ENCODE peak calls at places on chromosomes 1 and 21, in five cellular contexts. P, A, S, K and L are unnamed samples. For H3K4me1, the result is how much of the 10 kb centered on the place peaks cover.

GRCh38 chr1:24948072-24948827 is 18.2 kb upstream of the RUNX3 start:
- DNase-seq in A (no peak), P (no peak), S (no peak), K (no peak), L (no peak)

GRCh38 chr1:151542710-151543129 is 2.6 kb downstream of the TUFT1 start:
- DNase-seq in S (peak), A (peak), P (no peak), K (peak), L (peak)

GRCh38 chr21:22743085-22743484 is 1744.9 kb downstream of the NCAM2 start:
- DNase-seq in P (no peak), S (no peak), A (no peak), K (no peak), L (no peak)

GRCh38 chr1:79547514-79547913 is 541.0 kb upstream of the ADGRL4 start:
- DNase-seq in K (no peak), A (no peak), S (no peak), P (no peak), L (no peak)

GRCh38 chr1:4308826-4309225 is 345.6 kb upstream of the AJAP1 start:
- DNase-seq in S (no peak), A (no peak), P (no peak), K (no peak), L (no peak)

GRCh38 chr1:160830321-160831153 is 32.1 kb downstream of the CD244 start:
- DNase-seq in K (peak), A (peak), S (no peak), P (peak), L (peak)

GRCh38 chr1:154999651-155000474 is 2.7 kb upstream of the ZBTB7B start:
- DNase-seq in K (peak), S (no peak), A (peak), P (peak), L (peak)

GRCh38 chr1:41374711-41375110 is 13.5 kb downstream of the FOXO6 start:
- DNase-seq in A (no peak), S (no peak), P (no peak), K (no peak), L (no peak)

GRCh38 chr1:172745014-172745413 is 86.1 kb downstream of the FASLG start:
- DNase-seq in P (peak), A (peak), K (peak), S (peak), L (peak)

GRCh38 chr1:226638001-226638601 is 89.5 kb downstream of the STUM start:
- DNase-seq in S (no peak), P (no peak), K (no peak), A (no peak), L (no peak)

GRCh38 chr21:44902268-44903053 is 18.2 kb downstream of the ITGB2 start:
- DNase-seq in P (no peak), A (no peak), K (no peak), S (no peak), L (no peak)

GRCh38 chr21:29403922-29404538 is 105.3 kb downstream of the BACH1 start:
- DNase-seq in K (no peak), P (no peak), A (no peak), S (peak), L (no peak)

GRCh38 chr1:230236951-230237350 is 169.9 kb downstream of the GALNT2 start:
- DNase-seq in P (no peak), A (no peak), S (no peak), K (no peak), L (no peak)

GRCh38 chr1:58941471-58942289 is 157.8 kb upstream of the JUN start:
- DNase-seq in A (no peak), K (no peak), P (no peak), S (no peak), L (no peak)

GRCh38 chr1:51926171-51926812 is 47.8 kb upstream of the NRDC start:
- DNase-seq in K (peak), S (peak), P (peak), A (peak), L (no peak)

GRCh38 chr1:241109039-241109438 is 248.0 kb downstream of the RGS7 start:
- DNase-seq in P (no peak), S (no peak), K (no peak), A (no peak), L (no peak)

GRCh38 chr1:165342588-165342987 is 13.9 kb downstream of the LMX1A start:
- DNase-seq in S (no peak), A (no peak), K (no peak), P (no peak), L (no peak)

GRCh38 chr1:228374711-228375577 is 31.7 kb downstream of the TRIM11 start:
- DNase-seq in K (no peak), S (peak), P (no peak), A (peak), L (no peak)

GRCh38 chr21:46098303-46099141 is 610 bp downstream of the COL6A2 start:
- DNase-seq in A (peak), P (peak), K (no peak), S (no peak), L (peak)

DNA sequence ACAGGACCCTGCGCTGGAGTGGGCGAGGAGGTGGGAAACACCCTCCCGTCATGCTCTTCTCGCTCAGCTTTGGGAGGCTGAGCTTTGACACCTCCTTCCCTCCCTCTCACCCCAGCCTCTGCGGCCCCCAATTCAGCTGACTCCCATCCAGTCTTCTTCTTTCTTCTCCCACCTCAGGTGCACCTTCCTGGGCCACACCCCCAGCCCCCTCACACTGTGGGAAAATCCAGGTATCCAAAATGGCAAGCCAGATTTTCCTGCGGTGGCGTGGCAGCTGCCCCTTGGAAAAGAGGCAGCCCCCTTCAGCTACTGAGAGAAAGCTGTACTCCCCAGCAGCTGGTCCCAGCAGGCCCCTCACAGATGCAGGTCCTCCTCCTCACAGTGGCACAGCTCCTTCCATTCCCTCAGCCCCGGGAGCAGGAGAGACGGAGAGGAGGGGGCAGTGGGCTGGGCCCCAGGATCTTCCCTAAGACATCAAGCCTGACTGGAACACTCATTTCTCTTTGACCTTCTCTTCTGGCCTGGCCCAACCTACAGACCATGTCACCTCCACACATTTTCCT is 61.6 kb downstream of the OPTC start:
- DNase-seq in K (no peak), P (no peak), S (no peak), A (no peak), L (no peak)
- H3K4me2 ChIP-seq in K (peak), P (peak), S (peak), A (peak), L (peak)

GRCh38 chr1:159015440-159015909 is 5.8 kb downstream of the IFI16 start:
- DNase-seq in S (peak), K (peak), P (no peak), A (peak), L (peak)

GRCh38 chr1:159011701-159012100 is 2.0 kb downstream of the IFI16 start:
- DNase-seq in S (no peak), P (no peak), A (no peak), K (no peak), L (no peak)

GRCh38 chr1:159012495-159012894 is 2.8 kb downstream of the IFI16 start:
- DNase-seq in A (peak), P (no peak), K (no peak), S (peak), L (no peak)

GRCh38 chr1:159014851-159015250 is 5.1 kb downstream of the IFI16 start:
- DNase-seq in K (no peak), P (no peak), S (no peak), A (no peak), L (no peak)

GRCh38 chr1:159014003-159014571 is 4.4 kb downstream of the IFI16 start:
- DNase-seq in A (no peak), K (no peak), P (no peak), S (no peak), L (no peak)
- H3K4me1 ChIP-seq in A (under half), K (under half), P (under half), S (under half), L (under half)

GRCh38 chr1:63326473-63327380 is 4.4 kb downstream of the FOXD3 start:
- DNase-seq in S (peak), K (no peak), A (no peak), P (peak), L (peak)
- TF ChIP-seq EZH2 in S (no peak), K (no peak), A (peak), P (peak), L (peak)

DNA sequence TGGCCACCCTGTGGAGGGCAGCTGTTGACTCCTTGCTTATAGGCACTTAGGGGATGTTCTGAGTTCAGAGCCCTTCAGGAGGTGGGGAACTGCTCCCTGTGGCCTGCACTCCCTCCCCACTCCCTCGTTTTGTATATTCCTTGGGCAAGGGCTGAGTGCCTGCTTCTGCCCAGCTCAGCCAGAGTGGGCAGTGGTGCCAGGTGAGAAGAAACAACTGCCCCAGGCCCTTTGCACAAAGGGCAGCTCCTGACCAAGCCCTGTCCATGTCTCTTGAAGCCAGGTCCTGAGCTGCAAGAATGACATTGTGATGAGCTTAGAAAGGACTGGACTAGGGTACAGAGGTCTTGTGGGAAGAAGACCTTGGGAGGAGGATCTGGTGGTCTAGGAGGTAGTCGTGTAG is 2.2 kb downstream of the AGTRAP start:
- DNase-seq in K (no peak), S (no peak), P (no peak), A (no peak), L (no peak)
- H3K4me2 ChIP-seq in K (no peak), S (no peak), P (no peak), A (no peak), L (no peak)